ENCODE peak calls at places on chromosomes 7 and 10, in four cellular contexts. One of them, this sample, is unnamed.
A peak's percentile ranks its signal among the peaks of the same experiment; 100 is the strongest.

GRCh38 chr10:47050618-47051455 is 139.6 kb downstream of the PTPN20 start:
- DNase-seq in AG04449: no peak
- DNase-seq in amniotic stem cell: no peak
- DNase-seq in iPS-NIHi11: no peak
- DNase-seq in this sample: no peak

GRCh38 chr7:44134943-44135628 is 6.0 kb downstream of the MYL7 start:
- DNase-seq in AG04449: no peak
- DNase-seq in amniotic stem cell: no peak
- DNase-seq in iPS-NIHi11: no peak
- DNase-seq in this sample: no peak

GRCh38 chr10:80187465-80188409 is 17.6 kb downstream of the ANXA11 start:
- DNase-seq in AG04449: no peak
- DNase-seq in amniotic stem cell: no peak
- DNase-seq in iPS-NIHi11: no peak
- DNase-seq in this sample: no peak

GRCh38 chr7:157468221-157469111 is 131.7 kb downstream of the DNAJB6 start:
- DNase-seq in AG04449: no peak
- DNase-seq in amniotic stem cell: no peak
- DNase-seq in iPS-NIHi11: no peak
- DNase-seq in this sample: no peak

GRCh38 chr7:128112018-128112780 is 81.0 kb upstream of the LRRC4 start:
- DNase-seq in AG04449: no peak
- DNase-seq in iPS-NIHi11: no peak
- DNase-seq in amniotic stem cell: no peak
- DNase-seq in this sample: no peak

GRCh38 chr10:126846469-126846868 is 58.8 kb upstream of the DOCK1 start:
- DNase-seq in AG04449: no peak
- DNase-seq in iPS-NIHi11: no peak
- DNase-seq in amniotic stem cell: no peak
- DNase-seq in this sample: no peak

GRCh38 chr7:131538071-131538790 is 18.2 kb downstream of the PODXL start:
- DNase-seq in amniotic stem cell: no peak
- DNase-seq in AG04449: no peak
- DNase-seq in iPS-NIHi11: no peak
- DNase-seq in this sample: no peak

GRCh38 chr10:54797636-54798395 is 3.2 kb downstream of the PCDH15 start:
- DNase-seq in AG04449: no peak
- DNase-seq in amniotic stem cell: no peak
- DNase-seq in iPS-NIHi11: no peak
- DNase-seq in this sample: no peak

GRCh38 chr10:22222236-22223190 is 4.7 kb upstream of the EBLN1 start:
- DNase-seq in iPS-NIHi11: no peak
- DNase-seq in amniotic stem cell: no peak
- DNase-seq in AG04449: no peak
- DNase-seq in this sample: no peak

GRCh38 chr10:130495891-130496642 is 359.9 kb downstream of the GLRX3 start:
- DNase-seq in amniotic stem cell: no peak
- DNase-seq in iPS-NIHi11: no peak
- DNase-seq in AG04449: no peak
- DNase-seq in this sample: no peak

GRCh38 chr10:48291190-48291589 is 15.3 kb upstream of the MAPK8 start:
- DNase-seq in iPS-NIHi11: no peak
- DNase-seq in amniotic stem cell: no peak
- DNase-seq in AG04449: no peak
- DNase-seq in this sample: no peak

GRCh38 chr10:122861724-122862161 is 16.1 kb upstream of the CUZD1 start:
- DNase-seq in AG04449: peak; percentile 14
- DNase-seq in iPS-NIHi11: no peak
- DNase-seq in amniotic stem cell: no peak
- DNase-seq in this sample: no peak

GRCh38 chr10:80465839-80466590 is 11.9 kb downstream of the TSPAN14 start:
- DNase-seq in amniotic stem cell: no peak
- DNase-seq in AG04449: no peak
- DNase-seq in iPS-NIHi11: no peak
- DNase-seq in this sample: no peak

This sample was measured in GM04503.